ENCODE peak calls at places on chromosomes 2 and 18, in five cellular contexts. One of them, this sample, is unnamed.

GRCh38 chr2:56185582-56186046 is 1.8 kb downstream of the CCDC85A start:
- DNase-seq in A549: peak
- DNase-seq in GM23338: peak
- DNase-seq in fibroblast of mammary gland: no peak
- DNase-seq in B cell: no peak
- DNase-seq in this sample: no peak

GRCh38 chr18:48569139-48569914 is 30.5 kb downstream of the CTIF start:
- DNase-seq in fibroblast of mammary gland: no peak
- DNase-seq in GM23338: no peak
- DNase-seq in B cell: no peak
- DNase-seq in A549: no peak
- DNase-seq in this sample: no peak

GRCh38 chr18:42157878-42158277 is 202.8 kb downstream of the PIK3C3 start:
- DNase-seq in B cell: no peak
- DNase-seq in A549: no peak
- DNase-seq in GM23338: no peak
- DNase-seq in fibroblast of mammary gland: no peak
- DNase-seq in this sample: no peak

GRCh38 chr2:240579771-240580614 is 6.5 kb upstream of the CAPN10 start:
- DNase-seq in B cell: no peak
- DNase-seq in fibroblast of mammary gland: peak
- DNase-seq in GM23338: peak
- DNase-seq in A549: no peak
- DNase-seq in this sample: peak

GRCh38 chr18:3083776-3084175 is 70.8 kb upstream of the LPIN2 start:
- DNase-seq in fibroblast of mammary gland: peak
- DNase-seq in GM23338: no peak
- DNase-seq in A549: no peak
- DNase-seq in B cell: no peak
- DNase-seq in this sample: no peak

GRCh38 chr2:118846667-118847446 is 591 bp downstream of the EN1 start:
- DNase-seq in GM23338: peak
- DNase-seq in fibroblast of mammary gland: peak
- DNase-seq in A549: peak
- DNase-seq in B cell: peak
- DNase-seq in this sample: peak

GRCh38 chr2:50720695-50721314 is 311.1 kb downstream of the NRXN1 start:
- DNase-seq in fibroblast of mammary gland: no peak
- DNase-seq in A549: no peak
- DNase-seq in GM23338: peak
- DNase-seq in B cell: no peak
- DNase-seq in this sample: no peak

GRCh38 chr2:206799083-206799482 is 33.7 kb downstream of the FASTKD2 start:
- DNase-seq in fibroblast of mammary gland: peak
- DNase-seq in B cell: no peak
- DNase-seq in A549: no peak
- DNase-seq in GM23338: no peak
- DNase-seq in this sample: no peak

GRCh38 chr2:223052710-223053261 is 796 bp downstream of the KCNE4 start:
- DNase-seq in B cell: no peak
- DNase-seq in A549: peak
- DNase-seq in fibroblast of mammary gland: no peak
- DNase-seq in GM23338: no peak
- DNase-seq in this sample: no peak

GRCh38 chr2:54416166-54416798 is 39.8 kb upstream of the SPTBN1 start:
- DNase-seq in B cell: no peak
- DNase-seq in A549: no peak
- DNase-seq in fibroblast of mammary gland: peak
- DNase-seq in GM23338: no peak
- DNase-seq in this sample: no peak

GRCh38 chr18:78643981-78644380 is 335.6 kb upstream of the SALL3 start:
- DNase-seq in B cell: no peak
- DNase-seq in GM23338: no peak
- DNase-seq in A549: no peak
- DNase-seq in fibroblast of mammary gland: no peak
- DNase-seq in this sample: no peak

GRCh38 chr2:96423281-96423680 is 81.9 kb downstream of the NEURL3 start:
- DNase-seq in fibroblast of mammary gland: peak
- DNase-seq in GM23338: no peak
- DNase-seq in A549: no peak
- DNase-seq in B cell: no peak
- DNase-seq in this sample: no peak

GRCh38 chr18:35045121-35045520 is 3.9 kb downstream of the MAPRE2 start:
- DNase-seq in B cell: no peak
- DNase-seq in GM23338: no peak
- DNase-seq in fibroblast of mammary gland: peak
- DNase-seq in A549: no peak
- DNase-seq in this sample: no peak

GRCh38 chr2:73931531-73932500 is 5.1 kb downstream of the DGUOK start:
- DNase-seq in GM23338: no peak
- DNase-seq in B cell: no peak
- DNase-seq in A549: no peak
- DNase-seq in fibroblast of mammary gland: peak
- DNase-seq in this sample: no peak

GRCh38 chr2:215352602-215353001 is 40.7 kb downstream of the ATIC start:
- DNase-seq in B cell: no peak
- DNase-seq in fibroblast of mammary gland: no peak
- DNase-seq in GM23338: no peak
- DNase-seq in A549: no peak
- DNase-seq in this sample: no peak

GRCh38 chr2:621303-622099 is 55.7 kb downstream of the TMEM18 start:
- DNase-seq in GM23338: no peak
- DNase-seq in B cell: no peak
- DNase-seq in A549: no peak
- DNase-seq in fibroblast of mammary gland: no peak
- DNase-seq in this sample: no peak

GRCh38 chr2:107197601-107198000 is 311.6 kb upstream of the ST6GAL2 start:
- DNase-seq in fibroblast of mammary gland: no peak
- DNase-seq in A549: no peak
- DNase-seq in B cell: no peak
- DNase-seq in GM23338: no peak
- DNase-seq in this sample: no peak

GRCh38 chr2:186068154-186068826 is 329.7 kb downstream of the FSIP2 start:
- DNase-seq in fibroblast of mammary gland: peak
- DNase-seq in A549: no peak
- DNase-seq in GM23338: no peak
- DNase-seq in B cell: no peak
- DNase-seq in this sample: no peak

GRCh38 chr18:10526211-10526949 is 553 bp downstream of the NAPG start:
- DNase-seq in A549: peak
- DNase-seq in GM23338: peak
- DNase-seq in B cell: peak
- DNase-seq in fibroblast of mammary gland: peak
- DNase-seq in this sample: peak

GRCh38 chr2:227325056-227325823 is at the start of gene MFF:
- DNase-seq in fibroblast of mammary gland: peak
- DNase-seq in A549: peak
- DNase-seq in B cell: peak
- DNase-seq in GM23338: peak
- DNase-seq in this sample: peak
- TF ChIP-seq CTCF in fibroblast of mammary gland: no peak
- TF ChIP-seq CTCF in A549: peak
- TF ChIP-seq CTCF in B cell: peak
- TF ChIP-seq CTCF in GM23338: no peak
- TF ChIP-seq CTCF in this sample: peak

DNA sequence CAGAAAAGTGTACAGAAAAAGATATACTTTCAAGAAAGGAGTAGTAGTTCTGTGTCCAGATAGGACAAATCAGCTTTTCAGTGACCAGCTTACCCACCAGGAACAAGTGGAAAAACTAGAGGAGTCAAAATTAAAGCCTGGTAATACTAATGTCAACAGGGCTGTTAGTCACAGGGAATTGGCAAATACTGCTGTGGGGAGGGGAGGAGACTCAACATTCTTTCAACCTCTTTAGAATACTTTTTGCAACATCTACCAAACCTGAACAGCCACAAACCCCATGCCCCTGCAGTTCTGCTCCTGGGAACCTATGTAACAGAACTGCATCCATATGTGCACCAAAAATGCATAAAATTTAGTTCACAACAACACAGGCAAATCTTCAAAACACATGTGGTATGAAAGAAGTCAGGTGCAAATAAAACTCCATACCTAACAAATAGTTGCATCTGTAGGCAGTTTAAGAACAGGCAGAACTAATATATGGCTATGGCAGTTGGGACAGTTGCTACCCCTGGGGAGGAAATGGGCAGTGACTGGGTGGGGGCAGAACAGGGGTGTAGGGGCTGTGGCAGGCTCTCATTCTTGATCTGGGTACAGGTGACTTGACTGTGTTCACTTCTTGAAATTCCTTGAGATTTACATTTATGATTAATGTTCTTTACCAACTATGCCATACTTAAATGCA is 9.7 kb downstream of the CMPK2 start:
- DNase-seq in A549: no peak
- DNase-seq in B cell: no peak
- DNase-seq in GM23338: no peak
- DNase-seq in fibroblast of mammary gland: no peak
- DNase-seq in this sample: no peak
- TF ChIP-seq CTCF in A549: no peak
- TF ChIP-seq CTCF in B cell: no peak
- TF ChIP-seq CTCF in GM23338: no peak
- TF ChIP-seq CTCF in fibroblast of mammary gland: no peak
- TF ChIP-seq CTCF in this sample: no peak

GRCh38 chr2:27379383-27379839 is 1.1 kb downstream of the ZNF513 start:
- DNase-seq in A549: no peak
- DNase-seq in B cell: no peak
- DNase-seq in GM23338: no peak
- DNase-seq in fibroblast of mammary gland: no peak
- DNase-seq in this sample: no peak

GRCh38 chr2:27378809-27379290 is 1.7 kb downstream of the ZNF513 start:
- DNase-seq in B cell: no peak
- DNase-seq in fibroblast of mammary gland: no peak
- DNase-seq in A549: no peak
- DNase-seq in GM23338: no peak
- DNase-seq in this sample: no peak

GRCh38 chr2:27376866-27377617 is 3.5 kb downstream of the ZNF513 start:
- DNase-seq in B cell: no peak
- DNase-seq in fibroblast of mammary gland: no peak
- DNase-seq in GM23338: no peak
- DNase-seq in A549: no peak
- DNase-seq in this sample: no peak

GRCh38 chr2:27377618-27378095 is 2.9 kb downstream of the ZNF513 start:
- DNase-seq in B cell: no peak
- DNase-seq in fibroblast of mammary gland: no peak
- DNase-seq in GM23338: no peak
- DNase-seq in A549: no peak
- DNase-seq in this sample: no peak

GRCh38 chr2:27378096-27378808 is 2.3 kb downstream of the ZNF513 start:
- DNase-seq in fibroblast of mammary gland: peak
- DNase-seq in A549: peak
- DNase-seq in B cell: no peak
- DNase-seq in GM23338: peak
- DNase-seq in this sample: no peak
- TF ChIP-seq CTCF in fibroblast of mammary gland: peak
- TF ChIP-seq CTCF in A549: peak
- TF ChIP-seq CTCF in B cell: no peak
- TF ChIP-seq CTCF in GM23338: peak
- TF ChIP-seq CTCF in this sample: no peak

GRCh38 chr2:27721884-27722485 is 49.5 kb upstream of the MRPL33 start:
- DNase-seq in GM23338: no peak
- DNase-seq in B cell: no peak
- DNase-seq in fibroblast of mammary gland: no peak
- DNase-seq in A549: no peak
- DNase-seq in this sample: no peak

GRCh38 chr2:27724191-27724590 is 47.3 kb upstream of the MRPL33 start:
- DNase-seq in GM23338: no peak
- DNase-seq in fibroblast of mammary gland: no peak
- DNase-seq in B cell: no peak
- DNase-seq in A549: no peak
- DNase-seq in this sample: no peak

GRCh38 chr2:27721335-27721734 is 50.2 kb upstream of the MRPL33 start:
- DNase-seq in A549: no peak
- DNase-seq in fibroblast of mammary gland: no peak
- DNase-seq in GM23338: no peak
- DNase-seq in B cell: no peak
- DNase-seq in this sample: no peak

GRCh38 chr2:27724905-27725693 is 46.4 kb upstream of the MRPL33 start:
- DNase-seq in GM23338: no peak
- DNase-seq in fibroblast of mammary gland: peak
- DNase-seq in B cell: no peak
- DNase-seq in A549: no peak
- DNase-seq in this sample: no peak

DNA sequence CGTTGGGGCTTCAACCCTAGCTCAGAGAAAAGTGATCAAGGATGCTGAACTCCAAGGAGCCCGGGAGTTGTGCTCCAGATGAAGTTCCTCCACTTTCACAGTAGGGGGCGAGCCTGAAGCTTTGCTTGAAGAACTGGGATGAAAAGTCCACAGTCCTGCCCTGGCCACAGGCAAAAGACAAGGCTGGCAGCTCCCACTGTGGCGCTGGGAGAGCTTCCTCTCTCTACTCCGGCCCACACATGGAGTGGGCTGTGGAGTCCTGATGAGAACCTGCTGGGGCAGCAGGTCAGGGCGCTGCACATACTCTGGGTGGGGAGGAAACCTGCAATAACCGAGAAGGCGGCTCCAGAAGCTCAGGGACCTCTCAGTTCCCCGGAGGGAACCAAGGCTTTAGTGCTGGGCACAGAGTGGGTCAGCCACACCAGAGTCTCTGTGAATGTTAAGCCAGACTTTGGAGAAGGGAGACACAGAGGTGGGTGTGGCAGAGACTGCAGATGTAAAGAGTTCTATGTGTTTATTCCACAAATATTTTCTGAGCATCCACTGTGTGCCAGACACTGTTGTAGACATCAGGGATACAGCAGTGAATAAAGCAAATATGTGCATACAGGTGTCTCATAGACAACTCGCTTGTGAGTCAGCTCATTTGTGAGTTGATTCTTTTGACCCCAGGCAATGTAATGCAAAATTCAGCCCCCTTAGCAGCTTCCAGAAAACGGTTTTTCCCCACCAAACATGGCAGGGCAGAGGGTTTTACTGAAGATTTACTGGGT is 48.0 kb upstream of the MRPL33 start:
- DNase-seq in GM23338: peak
- DNase-seq in fibroblast of mammary gland: peak
- DNase-seq in B cell: no peak
- DNase-seq in A549: peak
- DNase-seq in this sample: peak
- TF ChIP-seq CTCF in GM23338: peak
- TF ChIP-seq CTCF in fibroblast of mammary gland: peak
- TF ChIP-seq CTCF in B cell: peak
- TF ChIP-seq CTCF in A549: peak
- TF ChIP-seq CTCF in this sample: peak